ENCODE peak calls at places on chromosomes 2 and 18, in nine cellular contexts. One of them, this sample, is unnamed.

GRCh38 chr2:65430515-65431416 is 1.6 kb downstream of the SPRED2 start:
- DNase-seq in GM12892: no peak
- DNase-seq in CD8-positive, alpha-beta T cell: peak
- DNase-seq in GM10248: peak
- DNase-seq in HL-60: peak
- DNase-seq in activated naive CD4-positive, alpha-beta T cell treated with anti-CD3 and anti-CD28 coated beads for 36 hours: peak
- DNase-seq in ovary: peak
- DNase-seq in T follicular helper cell: peak
- DNase-seq in cardiac fibroblast: peak
- DNase-seq in this sample: peak

GRCh38 chr2:63555931-63556330 is 32.3 kb downstream of the WDPCP start:
- DNase-seq in CD8-positive, alpha-beta T cell: no peak
- DNase-seq in GM10248: no peak
- DNase-seq in T follicular helper cell: no peak
- DNase-seq in activated naive CD4-positive, alpha-beta T cell treated with anti-CD3 and anti-CD28 coated beads for 36 hours: no peak
- DNase-seq in GM12892: no peak
- DNase-seq in cardiac fibroblast: no peak
- DNase-seq in ovary: no peak
- DNase-seq in HL-60: no peak
- DNase-seq in this sample: no peak

GRCh38 chr18:54736981-54737380 is 91.3 kb upstream of the RAB27B start:
- DNase-seq in ovary: no peak
- DNase-seq in T follicular helper cell: no peak
- DNase-seq in GM12892: no peak
- DNase-seq in HL-60: no peak
- DNase-seq in CD8-positive, alpha-beta T cell: no peak
- DNase-seq in cardiac fibroblast: peak
- DNase-seq in activated naive CD4-positive, alpha-beta T cell treated with anti-CD3 and anti-CD28 coated beads for 36 hours: no peak
- DNase-seq in GM10248: no peak
- DNase-seq in this sample: no peak

GRCh38 chr2:113712941-113713340 is 43.5 kb downstream of the SLC35F5 start:
- DNase-seq in CD8-positive, alpha-beta T cell: no peak
- DNase-seq in cardiac fibroblast: no peak
- DNase-seq in activated naive CD4-positive, alpha-beta T cell treated with anti-CD3 and anti-CD28 coated beads for 36 hours: no peak
- DNase-seq in GM10248: no peak
- DNase-seq in GM12892: no peak
- DNase-seq in ovary: no peak
- DNase-seq in HL-60: no peak
- DNase-seq in T follicular helper cell: no peak
- DNase-seq in this sample: no peak

GRCh38 chr2:183164111-183165015 is 40.1 kb downstream of the NUP35 start:
- DNase-seq in HL-60: no peak
- DNase-seq in CD8-positive, alpha-beta T cell: no peak
- DNase-seq in T follicular helper cell: no peak
- DNase-seq in ovary: no peak
- DNase-seq in GM12892: no peak
- DNase-seq in cardiac fibroblast: peak
- DNase-seq in activated naive CD4-positive, alpha-beta T cell treated with anti-CD3 and anti-CD28 coated beads for 36 hours: no peak
- DNase-seq in GM10248: no peak
- DNase-seq in this sample: no peak

GRCh38 chr2:18432999-18433398 is 127.5 kb downstream of the RDH14 start:
- DNase-seq in GM10248: no peak
- DNase-seq in GM12892: no peak
- DNase-seq in T follicular helper cell: no peak
- DNase-seq in CD8-positive, alpha-beta T cell: no peak
- DNase-seq in HL-60: no peak
- DNase-seq in ovary: no peak
- DNase-seq in cardiac fibroblast: no peak
- DNase-seq in activated naive CD4-positive, alpha-beta T cell treated with anti-CD3 and anti-CD28 coated beads for 36 hours: no peak
- DNase-seq in this sample: no peak

GRCh38 chr2:42928692-42929576 is 136.6 kb upstream of the HAAO start:
- DNase-seq in ovary: peak
- DNase-seq in GM10248: no peak
- DNase-seq in HL-60: peak
- DNase-seq in cardiac fibroblast: peak
- DNase-seq in activated naive CD4-positive, alpha-beta T cell treated with anti-CD3 and anti-CD28 coated beads for 36 hours: peak
- DNase-seq in T follicular helper cell: no peak
- DNase-seq in GM12892: no peak
- DNase-seq in CD8-positive, alpha-beta T cell: no peak
- DNase-seq in this sample: no peak

GRCh38 chr2:230023313-230023712 is 45.4 kb downstream of the SLC16A14 start:
- DNase-seq in T follicular helper cell: no peak
- DNase-seq in GM12892: no peak
- DNase-seq in cardiac fibroblast: no peak
- DNase-seq in activated naive CD4-positive, alpha-beta T cell treated with anti-CD3 and anti-CD28 coated beads for 36 hours: no peak
- DNase-seq in HL-60: no peak
- DNase-seq in CD8-positive, alpha-beta T cell: no peak
- DNase-seq in ovary: no peak
- DNase-seq in GM10248: no peak
- DNase-seq in this sample: no peak